ENCODE peak calls at places on chromosomes 6 and 20, in eight cellular contexts. E, R, F, N, Y, W, Q and U are unnamed samples.

GRCh38 chr6:2576499-2576898 is 174.2 kb downstream of the MYLK4 start:
- DNase-seq in Q (no peak), Y (no peak), F (no peak), W (no peak), R (no peak), N (no peak), E (no peak), U (no peak)

GRCh38 chr6:158347335-158347734 is 35.1 kb downstream of the TULP4 start:
- DNase-seq in Q (no peak), F (no peak), N (no peak), W (no peak), E (no peak), Y (peak), R (no peak), U (no peak)

GRCh38 chr6:149362289-149362688 is 37.8 kb upstream of the SUMO4 start:
- DNase-seq in E (no peak), Q (no peak), F (no peak), W (no peak), N (no peak), R (no peak), Y (peak), U (no peak)

GRCh38 chr6:36642913-36643817 is 35.3 kb upstream of the CDKN1A start:
- DNase-seq in E (no peak), W (peak), R (peak), Q (no peak), N (peak), F (peak), Y (no peak), U (peak)

GRCh38 chr20:63966172-63966943 is 3.4 kb downstream of the ZNF512B start:
- DNase-seq in N (no peak), R (no peak), F (no peak), Y (no peak), W (no peak), E (no peak), Q (no peak), U (no peak)

GRCh38 chr6:133501675-133502275 is 260.6 kb downstream of the EYA4 start:
- DNase-seq in N (no peak), Y (no peak), W (no peak), R (no peak), E (no peak), F (no peak), Q (no peak), U (no peak)

GRCh38 chr6:140857734-140858380 is 1274.9 kb upstream of the GJE1 start:
- DNase-seq in F (peak), N (peak), Q (no peak), Y (no peak), R (peak), E (no peak), W (peak), U (peak)

GRCh38 chr20:58699246-58700107 is 6.9 kb downstream of the NPEPL1 start:
- DNase-seq in Q (no peak), R (no peak), W (no peak), E (no peak), N (no peak), F (no peak), Y (no peak), U (no peak)

GRCh38 chr6:16762265-16762546 is 946 bp upstream of the ATXN1 start:
- DNase-seq in E (no peak), R (peak), F (peak), N (peak), Q (no peak), Y (peak), W (no peak), U (no peak)

GRCh38 chr6:117206951-117207687 is 58.2 kb upstream of the VGLL2 start:
- DNase-seq in E (no peak), N (peak), W (no peak), Q (no peak), R (no peak), Y (no peak), F (no peak), U (no peak)

GRCh38 chr6:142784344-142784743 is 160.6 kb downstream of the HIVEP2 start:
- DNase-seq in R (no peak), Q (no peak), F (no peak), W (no peak), Y (no peak), N (no peak), E (no peak), U (no peak)

GRCh38 chr6:35596448-35597442 is 84.0 kb upstream of the TULP1 start:
- DNase-seq in Q (no peak), Y (no peak), E (no peak), W (peak), F (peak), R (peak), N (peak), U (peak)

GRCh38 chr6:37985355-37985754 is 165.8 kb downstream of the ZFAND3 start:
- DNase-seq in Y (no peak), Q (no peak), R (no peak), E (peak), F (no peak), N (no peak), W (no peak), U (no peak)

GRCh38 chr20:10954137-10954840 is 280.5 kb upstream of the JAG1 start:
- DNase-seq in Q (no peak), R (no peak), W (peak), F (peak), N (peak), Y (no peak), E (no peak), U (peak)

GRCh38 chr6:32146287-32146686 is 5.5 kb downstream of the PRRT1 start:
- DNase-seq in Q (no peak), W (no peak), N (peak), E (no peak), F (no peak), Y (no peak), R (no peak), U (no peak)

GRCh38 chr6:168381726-168382458 is 59.1 kb upstream of the SMOC2 start:
- DNase-seq in N (no peak), E (no peak), Y (no peak), W (no peak), R (no peak), F (no peak), Q (no peak), U (no peak)

GRCh38 chr6:40753048-40753447 is 165.9 kb upstream of the LRFN2 start:
- DNase-seq in Y (no peak), R (no peak), N (no peak), F (no peak), Q (no peak), E (no peak), W (no peak), U (no peak)